ENCODE peak calls at places on chromosomes 6 and 20, in six cellular contexts. S is stimulated activated CD4-positive, alpha-beta T cell treated with anti-CD3 and anti-CD28 coated beads, Interleukin-1b, Interleukin-23, amount 100 ng/mL, for 1 hour; N is dorsolateral prefrontal cortex; F is kidney glomerular epithelial cell; Q is NCI-H1092 treated with DMSO at 0.1 percent for 48 hours; A is foreskin melanocyte. P is an unnamed sample.

GRCh38 chr6:148272084-148272483 is 70.6 kb upstream of the SASH1 start:
- DNase-seq in A (peak; percentile 23), F (no peak), S (no peak), Q (no peak), N (no peak), P (peak; percentile 96)

GRCh38 chr6:14598017-14598864 is 480.7 kb downstream of the CD83 start:
- DNase-seq in Q (no peak), A (no peak), N (no peak), S (no peak), F (no peak), P (no peak)

GRCh38 chr6:30325873-30326445 is 768 bp upstream of the TRIM39 start:
- DNase-seq in A (no peak), F (peak; percentile 49), S (peak; percentile 65), Q (peak; percentile 47), N (no peak), P (peak; percentile 49)

GRCh38 chr20:6055161-6055783 is 1.4 kb upstream of the LRRN4 start:
- DNase-seq in F (peak; percentile 76), N (no peak), A (no peak), S (no peak), Q (no peak), P (no peak)

GRCh38 chr20:61814244-61814643 is 251.4 kb downstream of the TAF4 start:
- DNase-seq in S (no peak), F (no peak), A (no peak), Q (no peak), N (no peak), P (no peak)

GRCh38 chr6:45084257-45084656 is 243.9 kb upstream of the RUNX2 start:
- DNase-seq in Q (no peak), N (no peak), S (no peak), A (no peak), F (no peak), P (no peak)

GRCh38 chr20:4844325-4844724 is 122.6 kb downstream of the PRND start:
- DNase-seq in A (no peak), F (no peak), N (no peak), Q (no peak), S (no peak), P (no peak)

GRCh38 chr20:40930561-40930960 is 98.1 kb upstream of the TOP1 start:
- DNase-seq in A (no peak), F (no peak), Q (no peak), N (no peak), S (no peak), P (no peak)

GRCh38 chr6:15066433-15067337 is 179.2 kb upstream of the JARID2 start:
- DNase-seq in N (no peak), F (no peak), A (peak; percentile 22), S (no peak), Q (no peak), P (peak; percentile 55)

GRCh38 chr20:17859616-17860232 is 108.9 kb downstream of the SNX5 start:
- DNase-seq in N (no peak), Q (peak; percentile 71), A (no peak), F (no peak), S (no peak), P (no peak)

GRCh38 chr6:88599561-88599960 is 363.9 kb downstream of the RNGTT start:
- DNase-seq in F (no peak), A (no peak), N (no peak), S (no peak), Q (no peak), P (no peak)

GRCh38 chr6:12160350-12160749 is 129.8 kb upstream of the EDN1 start:
- DNase-seq in Q (no peak), A (no peak), N (no peak), S (no peak), F (no peak), P (no peak)

GRCh38 chr6:15819226-15819625 is 156.4 kb upstream of the DTNBP1 start:
- DNase-seq in S (no peak), N (no peak), Q (no peak), A (no peak), F (no peak), P (peak; percentile 15)

GRCh38 chr6:97394160-97394748 is 111.2 kb upstream of the MMS22L start:
- DNase-seq in F (peak; percentile 43), N (no peak), Q (peak; percentile 30), S (no peak), A (peak; percentile 40), P (peak; percentile 32)

GRCh38 chr20:61885759-61886715 is 179.6 kb downstream of the TAF4 start:
- DNase-seq in F (no peak), Q (no peak), A (no peak), S (no peak), N (no peak), P (no peak)

GRCh38 chr20:25508083-25508770 is 77.1 kb downstream of the NINL start:
- DNase-seq in A (no peak), S (no peak), Q (peak; percentile 3), F (peak; percentile 93), N (no peak), P (no peak)

GRCh38 chr6:34468378-34468892 is 2.6 kb downstream of the PACSIN1 start:
- DNase-seq in F (no peak), S (no peak), Q (no peak), N (no peak), A (no peak), P (no peak)

GRCh38 chr6:68196645-68197044 is 438.4 kb upstream of the ADGRB3 start:
- DNase-seq in F (no peak), Q (peak; percentile 1), S (no peak), A (no peak), N (no peak), P (no peak)

GRCh38 chr20:59955131-59955796 is 3.0 kb upstream of the CDH26 start:
- DNase-seq in F (no peak), N (no peak), S (no peak), A (no peak), Q (no peak), P (no peak)

GRCh38 chr6:107716688-107717089 is 107.4 kb downstream of the SCML4 start:
- DNase-seq in Q (no peak), A (no peak), S (no peak), F (no peak), N (no peak), P (no peak)

GRCh38 chr6:11766589-11767450 is 11.8 kb downstream of the ADTRP start:
- DNase-seq in S (no peak), A (peak; percentile 92), N (no peak), F (peak; percentile 99), Q (no peak), P (peak; percentile 81)

P was measured in HFF-Myc.